ENCODE peak calls at places on chromosomes 1 and 21, in nine cellular contexts. R is neuronal stem cell; M is Caki2; Z is activated CD4-positive, alpha-beta T cell treated with anti-CD3 and anti-CD28 coated beads for 24 hours; U is stimulated activated CD4-positive, alpha-beta T cell treated with anti-CD3 and anti-CD28 coated beads, Interleukin-2, amount 100 ng/mL, for 24 hours; N is globus pallidus; G is uterus; E is AG08395; X is endothelial cell. O is an unnamed sample.

GRCh38 chr21:35311985-35312384 is 262.9 kb upstream of the RUNX1 start:
- DNase-seq in E (no peak), Z (no peak), G (no peak), R (no peak), N (no peak), U (no peak), M (no peak), X (no peak), O (no peak)

GRCh38 chr1:40789675-40790430 is 6.3 kb downstream of the KCNQ4 start:
- DNase-seq in M (no peak), Z (no peak), N (no peak), R (no peak), G (no peak), E (no peak), X (no peak), U (no peak), O (no peak)

GRCh38 chr1:1406101-1406820 is 832 bp downstream of the MRPL20 start:
- DNase-seq in M (no peak), G (no peak), X (no peak), N (no peak), E (no peak), U (peak), R (no peak), Z (no peak), O (peak)

GRCh38 chr1:30359821-30360220 is 363.6 kb downstream of the MATN1 start:
- DNase-seq in X (no peak), G (no peak), E (no peak), N (no peak), M (no peak), R (no peak), U (no peak), Z (no peak), O (no peak)

GRCh38 chr1:180157108-180157507 is 2.4 kb downstream of the QSOX1 start:
- DNase-seq in X (no peak), N (no peak), G (no peak), U (no peak), R (no peak), Z (no peak), E (peak), M (no peak), O (no peak)

GRCh38 chr21:34728479-34728878 is 59.7 kb downstream of the CLIC6 start:
- DNase-seq in N (no peak), U (no peak), M (no peak), G (no peak), E (no peak), Z (no peak), R (no peak), X (no peak), O (no peak)

GRCh38 chr1:18513995-18514394 is 33.3 kb downstream of the KLHDC7A start:
- DNase-seq in R (no peak), G (no peak), Z (no peak), N (no peak), U (no peak), E (no peak), M (no peak), X (no peak), O (no peak)

GRCh38 chr1:192485692-192486436 is 89.7 kb upstream of the RGS1 start:
- DNase-seq in X (no peak), Z (no peak), E (peak), R (no peak), G (peak), N (peak), U (no peak), M (peak), O (no peak)

GRCh38 chr21:44940116-44940631 is 345 bp downstream of the SLX9 start:
- DNase-seq in R (no peak), G (no peak), U (peak), M (no peak), E (peak), X (no peak), Z (no peak), N (no peak), O (no peak)